ENCODE peak calls at places on chromosome 16, in nine cellular contexts. One of them, this sample, is unnamed.

GRCh38 chr16:88303890-88304819 is 78.6 kb upstream of the ZNF469 start:
- DNase-seq in dorsolateral prefrontal cortex: no peak
- DNase-seq in neural progenitor cell: no peak
- DNase-seq in type B pancreatic cell: no peak
- DNase-seq in activated CD4-positive, alpha-beta T cell treated with anti-CD3 and anti-CD28 coated beads for 36 hours: no peak
- DNase-seq in NCI-H1436 treated with DMSO at 0.1 percent for 48 hours: no peak
- DNase-seq in sigmoid colon: peak; percentile 78
- DNase-seq in heart left ventricle: no peak
- DNase-seq in NCI-H1694: no peak
- DNase-seq in this sample: no peak

GRCh38 chr16:11358531-11358930 is 13.3 kb downstream of the RMI2 start:
- DNase-seq in NCI-H1436 treated with DMSO at 0.1 percent for 48 hours: no peak
- DNase-seq in sigmoid colon: no peak
- DNase-seq in type B pancreatic cell: no peak
- DNase-seq in activated CD4-positive, alpha-beta T cell treated with anti-CD3 and anti-CD28 coated beads for 36 hours: no peak
- DNase-seq in heart left ventricle: no peak
- DNase-seq in neural progenitor cell: no peak
- DNase-seq in dorsolateral prefrontal cortex: no peak
- DNase-seq in NCI-H1694: no peak
- DNase-seq in this sample: no peak

GRCh38 chr16:57360321-57360935 is 1.8 kb downstream of the CCL22 start:
- DNase-seq in neural progenitor cell: no peak
- DNase-seq in heart left ventricle: no peak
- DNase-seq in sigmoid colon: no peak
- DNase-seq in type B pancreatic cell: no peak
- DNase-seq in NCI-H1694: no peak
- DNase-seq in dorsolateral prefrontal cortex: no peak
- DNase-seq in NCI-H1436 treated with DMSO at 0.1 percent for 48 hours: no peak
- DNase-seq in activated CD4-positive, alpha-beta T cell treated with anti-CD3 and anti-CD28 coated beads for 36 hours: no peak
- DNase-seq in this sample: no peak

GRCh38 chr16:23148513-23149266 is 562 bp downstream of the USP31 start:
- DNase-seq in dorsolateral prefrontal cortex: peak; percentile 50
- DNase-seq in NCI-H1694: no peak
- DNase-seq in sigmoid colon: peak; percentile 88
- DNase-seq in neural progenitor cell: peak; percentile 65
- DNase-seq in heart left ventricle: peak; percentile 75
- DNase-seq in NCI-H1436 treated with DMSO at 0.1 percent for 48 hours: no peak
- DNase-seq in type B pancreatic cell: peak; percentile 72
- DNase-seq in activated CD4-positive, alpha-beta T cell treated with anti-CD3 and anti-CD28 coated beads for 36 hours: peak; percentile 72
- DNase-seq in this sample: peak; percentile 74

GRCh38 chr16:49969356-49970030 is 55.5 kb upstream of the CNEP1R1 start:
- DNase-seq in NCI-H1694: no peak
- DNase-seq in type B pancreatic cell: no peak
- DNase-seq in NCI-H1436 treated with DMSO at 0.1 percent for 48 hours: no peak
- DNase-seq in sigmoid colon: no peak
- DNase-seq in dorsolateral prefrontal cortex: no peak
- DNase-seq in heart left ventricle: no peak
- DNase-seq in activated CD4-positive, alpha-beta T cell treated with anti-CD3 and anti-CD28 coated beads for 36 hours: no peak
- DNase-seq in neural progenitor cell: peak; percentile 35
- DNase-seq in this sample: no peak

GRCh38 chr16:54290203-54291106 is 3.9 kb upstream of the IRX3 start:
- DNase-seq in neural progenitor cell: peak; percentile 67
- DNase-seq in sigmoid colon: peak; percentile 28
- DNase-seq in NCI-H1694: no peak
- DNase-seq in dorsolateral prefrontal cortex: no peak
- DNase-seq in heart left ventricle: no peak
- DNase-seq in type B pancreatic cell: no peak
- DNase-seq in NCI-H1436 treated with DMSO at 0.1 percent for 48 hours: no peak
- DNase-seq in activated CD4-positive, alpha-beta T cell treated with anti-CD3 and anti-CD28 coated beads for 36 hours: no peak
- DNase-seq in this sample: no peak

GRCh38 chr16:84864266-84864955 is 44.6 kb downstream of the CRISPLD2 start:
- DNase-seq in neural progenitor cell: no peak
- DNase-seq in dorsolateral prefrontal cortex: no peak
- DNase-seq in type B pancreatic cell: no peak
- DNase-seq in NCI-H1694: peak; percentile 27
- DNase-seq in NCI-H1436 treated with DMSO at 0.1 percent for 48 hours: no peak
- DNase-seq in sigmoid colon: no peak
- DNase-seq in heart left ventricle: no peak
- DNase-seq in activated CD4-positive, alpha-beta T cell treated with anti-CD3 and anti-CD28 coated beads for 36 hours: no peak
- DNase-seq in this sample: no peak

GRCh38 chr16:4512473-4512872 is 26.1 kb downstream of the CDIP1 start:
- DNase-seq in type B pancreatic cell: no peak
- DNase-seq in sigmoid colon: no peak
- DNase-seq in neural progenitor cell: no peak
- DNase-seq in NCI-H1694: no peak
- DNase-seq in heart left ventricle: no peak
- DNase-seq in NCI-H1436 treated with DMSO at 0.1 percent for 48 hours: no peak
- DNase-seq in dorsolateral prefrontal cortex: no peak
- DNase-seq in activated CD4-positive, alpha-beta T cell treated with anti-CD3 and anti-CD28 coated beads for 36 hours: no peak
- DNase-seq in this sample: no peak

GRCh38 chr16:10736926-10737625 is 6.6 kb upstream of the NUBP1 start:
- DNase-seq in neural progenitor cell: peak; percentile 69
- DNase-seq in type B pancreatic cell: peak; percentile 66
- DNase-seq in NCI-H1436 treated with DMSO at 0.1 percent for 48 hours: peak; percentile 14
- DNase-seq in heart left ventricle: peak; percentile 68
- DNase-seq in sigmoid colon: no peak
- DNase-seq in activated CD4-positive, alpha-beta T cell treated with anti-CD3 and anti-CD28 coated beads for 36 hours: peak; percentile 77
- DNase-seq in dorsolateral prefrontal cortex: no peak
- DNase-seq in NCI-H1694: peak; percentile 66
- DNase-seq in this sample: peak; percentile 72

GRCh38 chr16:56389554-56389953 is 35.8 kb downstream of the AMFR start:
- DNase-seq in dorsolateral prefrontal cortex: no peak
- DNase-seq in neural progenitor cell: no peak
- DNase-seq in type B pancreatic cell: no peak
- DNase-seq in activated CD4-positive, alpha-beta T cell treated with anti-CD3 and anti-CD28 coated beads for 36 hours: no peak
- DNase-seq in sigmoid colon: no peak
- DNase-seq in NCI-H1436 treated with DMSO at 0.1 percent for 48 hours: no peak
- DNase-seq in heart left ventricle: no peak
- DNase-seq in NCI-H1694: no peak
- DNase-seq in this sample: no peak

GRCh38 chr16:30720086-30720485 is 21.1 kb downstream of the SRCAP start:
- DNase-seq in NCI-H1694: no peak
- DNase-seq in heart left ventricle: no peak
- DNase-seq in dorsolateral prefrontal cortex: no peak
- DNase-seq in neural progenitor cell: no peak
- DNase-seq in sigmoid colon: no peak
- DNase-seq in activated CD4-positive, alpha-beta T cell treated with anti-CD3 and anti-CD28 coated beads for 36 hours: no peak
- DNase-seq in type B pancreatic cell: no peak
- DNase-seq in NCI-H1436 treated with DMSO at 0.1 percent for 48 hours: no peak
- DNase-seq in this sample: no peak

GRCh38 chr16:81630632-81631026 is 148.5 kb upstream of the PLCG2 start:
- DNase-seq in NCI-H1694: no peak
- DNase-seq in NCI-H1436 treated with DMSO at 0.1 percent for 48 hours: no peak
- DNase-seq in type B pancreatic cell: no peak
- DNase-seq in dorsolateral prefrontal cortex: no peak
- DNase-seq in sigmoid colon: no peak
- DNase-seq in neural progenitor cell: peak; percentile 93
- DNase-seq in heart left ventricle: no peak
- DNase-seq in activated CD4-positive, alpha-beta T cell treated with anti-CD3 and anti-CD28 coated beads for 36 hours: no peak
- DNase-seq in this sample: no peak

GRCh38 chr16:73149329-73149728 is 101.4 kb upstream of the ZFHX3 start:
- DNase-seq in type B pancreatic cell: no peak
- DNase-seq in sigmoid colon: no peak
- DNase-seq in NCI-H1694: no peak
- DNase-seq in neural progenitor cell: no peak
- DNase-seq in heart left ventricle: no peak
- DNase-seq in dorsolateral prefrontal cortex: no peak
- DNase-seq in NCI-H1436 treated with DMSO at 0.1 percent for 48 hours: no peak
- DNase-seq in activated CD4-positive, alpha-beta T cell treated with anti-CD3 and anti-CD28 coated beads for 36 hours: no peak
- DNase-seq in this sample: no peak

GRCh38 chr16:57588821-57589220 is 39.6 kb upstream of the ADGRG1 start:
- DNase-seq in NCI-H1436 treated with DMSO at 0.1 percent for 48 hours: no peak
- DNase-seq in neural progenitor cell: no peak
- DNase-seq in type B pancreatic cell: no peak
- DNase-seq in NCI-H1694: no peak
- DNase-seq in sigmoid colon: peak; percentile 5
- DNase-seq in heart left ventricle: no peak
- DNase-seq in dorsolateral prefrontal cortex: no peak
- DNase-seq in activated CD4-positive, alpha-beta T cell treated with anti-CD3 and anti-CD28 coated beads for 36 hours: no peak
- DNase-seq in this sample: no peak

GRCh38 chr16:49860593-49860992 is 4.7 kb upstream of the ZNF423 start:
- DNase-seq in dorsolateral prefrontal cortex: no peak
- DNase-seq in NCI-H1694: no peak
- DNase-seq in heart left ventricle: no peak
- DNase-seq in type B pancreatic cell: no peak
- DNase-seq in neural progenitor cell: no peak
- DNase-seq in activated CD4-positive, alpha-beta T cell treated with anti-CD3 and anti-CD28 coated beads for 36 hours: no peak
- DNase-seq in sigmoid colon: no peak
- DNase-seq in NCI-H1436 treated with DMSO at 0.1 percent for 48 hours: no peak
- DNase-seq in this sample: no peak

GRCh38 chr16:9256196-9256595 is 164.8 kb downstream of the HAPSTR1 start:
- DNase-seq in NCI-H1694: no peak
- DNase-seq in dorsolateral prefrontal cortex: no peak
- DNase-seq in heart left ventricle: no peak
- DNase-seq in activated CD4-positive, alpha-beta T cell treated with anti-CD3 and anti-CD28 coated beads for 36 hours: peak; percentile 73
- DNase-seq in type B pancreatic cell: no peak
- DNase-seq in sigmoid colon: no peak
- DNase-seq in NCI-H1436 treated with DMSO at 0.1 percent for 48 hours: no peak
- DNase-seq in neural progenitor cell: peak; percentile 68
- DNase-seq in this sample: no peak

GRCh38 chr16:12168054-12169018 is 191.8 kb downstream of the SNX29 start:
- DNase-seq in activated CD4-positive, alpha-beta T cell treated with anti-CD3 and anti-CD28 coated beads for 36 hours: peak; percentile 25
- DNase-seq in sigmoid colon: no peak
- DNase-seq in heart left ventricle: no peak
- DNase-seq in NCI-H1436 treated with DMSO at 0.1 percent for 48 hours: no peak
- DNase-seq in dorsolateral prefrontal cortex: peak; percentile 41
- DNase-seq in neural progenitor cell: no peak
- DNase-seq in type B pancreatic cell: no peak
- DNase-seq in NCI-H1694: no peak
- DNase-seq in this sample: no peak

GRCh38 chr16:874366-875181 is 74.0 kb upstream of the GNG13 start:
- DNase-seq in sigmoid colon: peak; percentile 55
- DNase-seq in dorsolateral prefrontal cortex: no peak
- DNase-seq in neural progenitor cell: no peak
- DNase-seq in type B pancreatic cell: no peak
- DNase-seq in NCI-H1694: no peak
- DNase-seq in activated CD4-positive, alpha-beta T cell treated with anti-CD3 and anti-CD28 coated beads for 36 hours: peak; percentile 3
- DNase-seq in NCI-H1436 treated with DMSO at 0.1 percent for 48 hours: no peak
- DNase-seq in heart left ventricle: no peak
- DNase-seq in this sample: no peak

GRCh38 chr16:21685034-21685455 is 21.3 kb downstream of the OTOA start:
- DNase-seq in activated CD4-positive, alpha-beta T cell treated with anti-CD3 and anti-CD28 coated beads for 36 hours: no peak
- DNase-seq in NCI-H1436 treated with DMSO at 0.1 percent for 48 hours: no peak
- DNase-seq in sigmoid colon: no peak
- DNase-seq in dorsolateral prefrontal cortex: no peak
- DNase-seq in neural progenitor cell: peak; percentile 79
- DNase-seq in type B pancreatic cell: no peak
- DNase-seq in NCI-H1694: no peak
- DNase-seq in heart left ventricle: no peak
- DNase-seq in this sample: no peak

GRCh38 chr16:77660311-77660710 is 62.0 kb upstream of the NUDT7 start:
- DNase-seq in heart left ventricle: no peak
- DNase-seq in type B pancreatic cell: no peak
- DNase-seq in NCI-H1436 treated with DMSO at 0.1 percent for 48 hours: no peak
- DNase-seq in activated CD4-positive, alpha-beta T cell treated with anti-CD3 and anti-CD28 coated beads for 36 hours: no peak
- DNase-seq in dorsolateral prefrontal cortex: no peak
- DNase-seq in sigmoid colon: no peak
- DNase-seq in NCI-H1694: peak; percentile 3
- DNase-seq in neural progenitor cell: peak; percentile 62
- DNase-seq in this sample: peak; percentile 52

GRCh38 chr16:11242658-11243057 is 13.3 kb downstream of the SOCS1 start:
- DNase-seq in sigmoid colon: no peak
- DNase-seq in type B pancreatic cell: no peak
- DNase-seq in activated CD4-positive, alpha-beta T cell treated with anti-CD3 and anti-CD28 coated beads for 36 hours: no peak
- DNase-seq in dorsolateral prefrontal cortex: no peak
- DNase-seq in NCI-H1694: peak; percentile 22
- DNase-seq in heart left ventricle: no peak
- DNase-seq in neural progenitor cell: no peak
- DNase-seq in NCI-H1436 treated with DMSO at 0.1 percent for 48 hours: no peak
- DNase-seq in this sample: peak; percentile 65

GRCh38 chr16:1812732-1813163 is 13.9 kb downstream of the HAGH start:
- DNase-seq in sigmoid colon: peak; percentile 78
- DNase-seq in dorsolateral prefrontal cortex: peak; percentile 87
- DNase-seq in NCI-H1436 treated with DMSO at 0.1 percent for 48 hours: no peak
- DNase-seq in type B pancreatic cell: no peak
- DNase-seq in activated CD4-positive, alpha-beta T cell treated with anti-CD3 and anti-CD28 coated beads for 36 hours: peak; percentile 85
- DNase-seq in neural progenitor cell: peak; percentile 69
- DNase-seq in NCI-H1694: peak; percentile 18
- DNase-seq in heart left ventricle: peak; percentile 67
- DNase-seq in this sample: peak; percentile 69

GRCh38 chr16:11047057-11047456 is 102.7 kb downstream of the CLEC16A start:
- DNase-seq in neural progenitor cell: no peak
- DNase-seq in sigmoid colon: peak; percentile 57
- DNase-seq in type B pancreatic cell: no peak
- DNase-seq in NCI-H1694: peak; percentile 60
- DNase-seq in dorsolateral prefrontal cortex: no peak
- DNase-seq in heart left ventricle: no peak
- DNase-seq in activated CD4-positive, alpha-beta T cell treated with anti-CD3 and anti-CD28 coated beads for 36 hours: no peak
- DNase-seq in NCI-H1436 treated with DMSO at 0.1 percent for 48 hours: no peak
- DNase-seq in this sample: no peak

GRCh38 chr16:71870818-71871217 is 13.2 kb downstream of the ZNF821 start:
- DNase-seq in NCI-H1436 treated with DMSO at 0.1 percent for 48 hours: no peak
- DNase-seq in activated CD4-positive, alpha-beta T cell treated with anti-CD3 and anti-CD28 coated beads for 36 hours: no peak
- DNase-seq in sigmoid colon: no peak
- DNase-seq in neural progenitor cell: no peak
- DNase-seq in heart left ventricle: no peak
- DNase-seq in NCI-H1694: no peak
- DNase-seq in type B pancreatic cell: no peak
- DNase-seq in dorsolateral prefrontal cortex: no peak
- DNase-seq in this sample: no peak

GRCh38 chr16:59988591-59988990 is 1254.5 kb upstream of the GOT2 start:
- DNase-seq in NCI-H1694: no peak
- DNase-seq in type B pancreatic cell: no peak
- DNase-seq in NCI-H1436 treated with DMSO at 0.1 percent for 48 hours: no peak
- DNase-seq in activated CD4-positive, alpha-beta T cell treated with anti-CD3 and anti-CD28 coated beads for 36 hours: no peak
- DNase-seq in dorsolateral prefrontal cortex: no peak
- DNase-seq in heart left ventricle: no peak
- DNase-seq in sigmoid colon: no peak
- DNase-seq in neural progenitor cell: no peak
- DNase-seq in this sample: no peak

GRCh38 chr16:67246081-67246944 is 968 bp downstream of the FHOD1 start:
- DNase-seq in dorsolateral prefrontal cortex: peak; percentile 65
- DNase-seq in NCI-H1694: peak; percentile 31
- DNase-seq in NCI-H1436 treated with DMSO at 0.1 percent for 48 hours: no peak
- DNase-seq in type B pancreatic cell: peak; percentile 89
- DNase-seq in neural progenitor cell: peak; percentile 90
- DNase-seq in activated CD4-positive, alpha-beta T cell treated with anti-CD3 and anti-CD28 coated beads for 36 hours: peak; percentile 77
- DNase-seq in sigmoid colon: peak; percentile 89
- DNase-seq in heart left ventricle: peak; percentile 89
- DNase-seq in this sample: peak; percentile 56